ENCODE peak calls at places on chromosomes 16 and 17, in four cellular contexts. T is testis, A is ovary, N is vagina. L is an unnamed sample.

GRCh38 chr17:40901981-40902862 is 17.2 kb upstream of the KRT20 start:
- DNase-seq in N (no peak), A (no peak), T (no peak), L (no peak)

GRCh38 chr16:51569204-51569911 is 418.3 kb upstream of the SALL1 start:
- DNase-seq in T (no peak), A (no peak), N (no peak), L (no peak)

GRCh38 chr17:82497483-82498405 is 21.8 kb upstream of the FOXK2 start:
- DNase-seq in T (peak), A (no peak), N (no peak), L (peak)

GRCh38 chr17:18219016-18219415 is 6.4 kb upstream of the LLGL1 start:
- DNase-seq in N (no peak), A (peak), T (peak), L (peak)

GRCh38 chr17:13002761-13003453 is 14.9 kb downstream of the ELAC2 start:
- DNase-seq in N (no peak), T (peak), A (peak), L (peak)

GRCh38 chr16:23202166-23202565 is 19.6 kb downstream of the SCNN1G start:
- DNase-seq in A (no peak), N (no peak), T (no peak), L (no peak)

GRCh38 chr16:23423496-23424049 is 29.4 kb downstream of the COG7 start:
- DNase-seq in A (peak), N (no peak), T (peak), L (peak)

GRCh38 chr17:42387221-42387657 is 1.0 kb downstream of the STAT3 start:
- DNase-seq in N (no peak), T (peak), A (no peak), L (no peak)

GRCh38 chr17:63785556-63785955 is 11.6 kb downstream of the DDX42 start:
- DNase-seq in N (no peak), T (no peak), A (no peak), L (no peak)

GRCh38 chr17:1643293-1643998 is 2.1 kb downstream of the SCARF1 start:
- DNase-seq in T (peak), N (no peak), A (no peak), L (peak)

GRCh38 chr16:54447606-54448440 is 161.2 kb upstream of the IRX3 start:
- DNase-seq in A (no peak), T (no peak), N (no peak), L (no peak)

GRCh38 chr17:77322534-77323412 is 182.0 kb downstream of the SEC14L1 start:
- DNase-seq in N (no peak), T (peak), A (peak), L (peak)

GRCh38 chr16:88701541-88702363 is 4.5 kb downstream of the RNF166 start:
- DNase-seq in A (no peak), N (no peak), T (no peak), L (no peak)

DNA sequence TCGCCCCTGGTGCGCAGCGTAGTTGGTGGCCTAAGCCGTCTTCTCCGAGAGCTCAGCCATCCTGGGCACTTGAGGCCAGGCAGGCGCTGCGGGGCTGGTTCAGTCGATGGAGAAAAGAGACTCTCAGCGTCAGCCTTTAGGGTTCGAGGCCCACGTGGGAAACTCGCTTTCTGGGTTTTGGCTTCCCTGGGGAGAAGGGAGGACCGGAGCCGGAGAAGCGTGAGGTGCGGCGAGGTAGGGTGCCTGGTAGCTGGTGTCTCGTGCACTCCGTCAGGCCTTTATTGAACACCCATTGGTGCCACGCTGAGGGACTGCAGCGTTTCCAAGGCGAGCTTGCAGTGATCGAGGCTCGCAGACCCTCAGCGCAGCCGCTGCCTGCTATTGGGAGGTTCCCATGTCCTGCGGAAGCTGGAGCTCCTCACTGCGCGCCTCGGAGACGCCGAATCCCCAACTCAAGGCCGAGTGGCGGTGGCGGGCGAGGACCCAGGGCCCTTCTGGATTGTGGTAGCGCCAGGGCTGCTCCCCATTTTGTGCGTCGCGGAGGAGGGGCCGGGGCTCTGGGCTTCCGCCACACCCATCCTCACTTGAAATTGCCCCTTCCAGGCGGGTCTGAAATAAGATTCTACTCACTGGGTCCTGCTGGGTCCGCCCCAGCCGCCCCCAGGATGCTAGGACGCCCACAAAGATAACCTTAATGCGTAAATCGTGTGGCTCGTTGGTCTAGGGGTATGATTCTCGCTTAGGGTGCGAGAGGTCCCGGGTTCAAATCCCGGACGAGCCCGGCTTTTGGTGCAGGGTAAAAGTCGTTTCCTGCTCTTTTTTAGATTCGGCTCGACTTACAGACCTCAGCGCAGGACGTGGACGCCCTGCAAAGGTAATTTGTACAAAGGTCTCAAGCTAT is 1.2 kb downstream of the OR1F1 start:
- DNase-seq in T (no peak), N (no peak), A (no peak), L (no peak)
- H3K27ac ChIP-seq in T (no peak), N (no peak), A (no peak), L (no peak)

DNA sequence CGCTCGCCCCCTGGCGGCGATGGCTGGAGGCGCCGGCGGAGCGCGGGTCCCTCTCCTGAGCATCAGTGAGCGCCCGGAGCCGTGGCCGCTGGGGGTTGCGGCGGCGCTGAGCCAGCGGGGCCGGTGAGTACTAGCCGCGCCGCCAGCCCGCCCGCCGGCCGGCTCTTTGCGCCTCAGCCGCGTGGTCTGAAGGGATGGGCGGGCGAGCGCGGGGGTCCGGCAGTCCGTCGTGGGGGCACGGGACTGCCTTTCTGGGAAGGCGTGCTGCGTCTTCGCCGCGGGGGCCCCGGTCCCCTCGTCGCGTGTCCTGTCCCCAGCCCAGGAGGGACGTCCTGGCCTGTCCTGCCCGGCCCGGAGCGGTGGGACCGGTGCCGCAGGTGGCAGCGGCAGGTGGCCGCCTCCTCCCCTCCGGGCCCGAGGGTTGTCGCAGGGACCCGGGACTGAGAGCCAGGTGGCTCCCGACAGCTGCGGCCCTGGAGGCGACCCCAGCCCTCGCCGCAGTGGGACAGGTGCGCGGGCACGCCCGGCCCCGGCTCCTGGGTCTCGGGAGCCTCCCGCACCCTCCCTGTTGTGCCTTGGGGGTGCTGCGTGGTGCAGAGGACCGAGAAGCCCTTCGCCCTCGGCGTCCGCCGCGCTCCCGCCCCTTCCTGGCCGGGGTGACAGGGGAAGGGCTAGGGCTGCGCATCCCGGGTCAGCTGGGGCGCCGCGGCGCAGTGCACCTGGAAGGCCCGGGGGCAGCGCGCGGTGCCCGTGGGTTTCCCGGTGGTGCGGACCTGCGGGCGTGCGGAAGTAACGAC is at the start of gene SPECC1:
- DNase-seq in N (no peak), T (peak), A (peak), L (peak)
- TF ChIP-seq POLR2A in N (no peak), T (no peak), A (no peak), L (no peak)

GRCh38 chr17:75346906-75347305 is 57.7 kb upstream of the SLC25A19 start:
- DNase-seq in A (no peak), N (no peak), T (no peak), L (no peak)

GRCh38 chr17:75344664-75345063 is 55.4 kb upstream of the SLC25A19 start:
- DNase-seq in T (no peak), N (no peak), A (no peak), L (no peak)

GRCh38 chr17:75348386-75349012 is 57.0 kb downstream of the GRB2 start:
- DNase-seq in N (no peak), A (no peak), T (no peak), L (no peak)

GRCh38 chr17:75343007-75343406 is 53.8 kb upstream of the SLC25A19 start:
- DNase-seq in A (no peak), N (no peak), T (no peak), L (no peak)

GRCh38 chr17:75345514-75346167 is 56.4 kb upstream of the SLC25A19 start:
- DNase-seq in N (no peak), A (no peak), T (no peak), L (no peak)
- H3K4me3 ChIP-seq in N (no peak), A (no peak), T (no peak), L (no peak)

GRCh38 chr16:57192720-57193486 is 6.8 kb downstream of the RSPRY1 start:
- DNase-seq in A (no peak), T (no peak), N (no peak), L (no peak)
- H3K27ac ChIP-seq in A (no peak), T (no peak), N (peak), L (no peak)

GRCh38 chr16:83899978-83900377 is 1.1 kb downstream of the MLYCD start:
- DNase-seq in A (no peak), T (no peak), N (no peak), L (peak)

GRCh38 chr16:83899272-83899897 is 470 bp downstream of the MLYCD start:
- DNase-seq in T (peak), A (peak), N (no peak), L (peak)

GRCh38 chr16:83900611-83901010 is 1.7 kb downstream of the MLYCD start:
- DNase-seq in T (no peak), N (no peak), A (no peak), L (no peak)

GRCh38 chr16:83901101-83901500 is 2.2 kb downstream of the MLYCD start:
- DNase-seq in T (no peak), A (no peak), N (no peak), L (no peak)

GRCh38 chr16:83898463-83899271 is at the start of gene MLYCD:
- DNase-seq in A (peak), T (peak), N (no peak), L (peak)
- TF ChIP-seq POLR2A in A (peak), T (no peak), N (no peak), L (peak)

L was measured in body of pancreas.